ENCODE peak calls at places on chromosomes 3 and 15, in five cellular contexts. J is BE2C; F is cardiac fibroblast; M is SJSA1; G is effector memory CD4-positive, alpha-beta T cell. P is an unnamed sample.

GRCh38 chr3:10547841-10548783 is 42.7 kb upstream of the ATP2B2 start:
- DNase-seq in F (no peak), G (no peak), M (no peak), J (no peak), P (no peak)

GRCh38 chr15:92891533-92892200 is 8.5 kb upstream of the CHD2 start:
- DNase-seq in G (no peak), M (no peak), F (no peak), J (no peak), P (no peak)

GRCh38 chr3:183688869-183689268 is 8.7 kb upstream of the YEATS2 start:
- DNase-seq in M (no peak), F (peak), G (no peak), J (no peak), P (no peak)

GRCh38 chr15:61138151-61138550 is 91.0 kb downstream of the RORA start:
- DNase-seq in M (no peak), G (no peak), J (no peak), F (no peak), P (peak)

GRCh38 chr3:194474675-194475074 is 12.1 kb downstream of the ATP13A3 start:
- DNase-seq in G (no peak), F (no peak), J (no peak), M (no peak), P (no peak)

GRCh38 chr3:194556086-194557056 is 69.6 kb upstream of the ATP13A3 start:
- DNase-seq in M (peak), J (no peak), F (peak), G (no peak), P (no peak)

GRCh38 chr3:139458348-139458747 is 18.0 kb downstream of the RBP2 start:
- DNase-seq in M (no peak), J (no peak), F (no peak), G (no peak), P (no peak)

GRCh38 chr15:101327147-101327740 is 32.2 kb upstream of the SNRPA1 start:
- DNase-seq in J (no peak), G (no peak), F (no peak), M (peak), P (no peak)

GRCh38 chr3:32321095-32321835 is 70.4 kb upstream of the CMTM7 start:
- DNase-seq in M (no peak), G (no peak), J (no peak), F (no peak), P (no peak)

GRCh38 chr3:168156479-168156878 is 60.8 kb upstream of the GOLIM4 start:
- DNase-seq in M (no peak), G (no peak), F (no peak), J (no peak), P (no peak)

GRCh38 chr3:27686642-27687041 is 35.5 kb downstream of the EOMES start:
- DNase-seq in G (no peak), J (no peak), M (no peak), F (peak), P (no peak)

GRCh38 chr3:4235690-4236089 is 67.5 kb upstream of the SETMAR start:
- DNase-seq in F (no peak), M (no peak), G (no peak), J (no peak), P (no peak)

GRCh38 chr3:14363976-14364375 is 38.4 kb upstream of the SLC6A6 start:
- DNase-seq in G (no peak), F (no peak), J (no peak), M (peak), P (no peak)

GRCh38 chr15:96500491-96500890 is 170.0 kb downstream of the NR2F2 start:
- DNase-seq in F (no peak), G (no peak), M (no peak), J (no peak), P (no peak)

GRCh38 chr15:31468911-31469800 is 142.5 kb downstream of the KLF13 start:
- DNase-seq in J (no peak), F (no peak), G (no peak), M (no peak), P (no peak)

GRCh38 chr3:123582315-123582714 is 2.5 kb downstream of the HACD2 start:
- DNase-seq in J (no peak), G (no peak), F (no peak), M (no peak), P (no peak)

GRCh38 chr3:120604784-120605183 is 8.6 kb downstream of the NDUFB4 start:
- DNase-seq in F (no peak), J (no peak), G (no peak), M (no peak), P (no peak)

GRCh38 chr3:17742837-17743659 is 617 bp upstream of the TBC1D5 start:
- DNase-seq in J (no peak), G (no peak), F (no peak), M (peak), P (no peak)

GRCh38 chr3:32816439-32817194 is 1.2 kb upstream of the TRIM71 start:
- DNase-seq in J (peak), M (no peak), F (no peak), G (no peak), P (no peak)

GRCh38 chr15:40217166-40217785 is 21.6 kb upstream of the PAK6 start:
- DNase-seq in J (peak), M (peak), F (peak), G (no peak), P (peak)

GRCh38 chr15:46456431-46456830 is 821.6 kb downstream of the SQOR start:
- DNase-seq in M (no peak), F (no peak), J (no peak), G (no peak), P (no peak)

GRCh38 chr3:77885381-77885780 is 845.5 kb downstream of the ROBO2 start:
- DNase-seq in G (no peak), F (no peak), M (no peak), J (no peak), P (no peak)

GRCh38 chr3:15052335-15053242 is 12.5 kb downstream of the MRPS25 start:
- DNase-seq in F (no peak), G (no peak), M (no peak), J (peak), P (no peak)

GRCh38 chr15:51129513-51130197 is 34.9 kb upstream of the TNFAIP8L3 start:
- DNase-seq in M (no peak), F (no peak), J (no peak), G (no peak), P (no peak)

GRCh38 chr15:68731318-68731897 is 89.3 kb downstream of the ANP32A start:
- DNase-seq in M (no peak), G (no peak), F (no peak), J (no peak), P (no peak)

GRCh38 chr3:14628406-14628805 is 23.2 kb upstream of the CCDC174 start:
- DNase-seq in M (no peak), G (no peak), J (no peak), F (no peak), P (no peak)

GRCh38 chr15:77048135-77048866 is 22.6 kb downstream of the TSPAN3 start:
- DNase-seq in G (no peak), F (peak), J (no peak), M (no peak), P (no peak)

GRCh38 chr3:52124766-52125165 is 29.5 kb downstream of the POC1A start:
- DNase-seq in J (no peak), M (no peak), F (no peak), G (no peak), P (no peak)

GRCh38 chr15:98614681-98615080 is 33.7 kb upstream of the IGF1R start:
- DNase-seq in G (no peak), J (no peak), F (no peak), M (peak), P (no peak)

GRCh38 chr15:50137330-50137761 is 18.3 kb upstream of the ATP8B4 start:
- DNase-seq in G (no peak), F (peak), J (no peak), M (peak), P (peak)

GRCh38 chr3:31116651-31117050 is 222.2 kb upstream of the GADL1 start:
- DNase-seq in F (peak), J (no peak), M (no peak), G (no peak), P (no peak)

GRCh38 chr3:62615258-62615840 is 242.0 kb upstream of the FEZF2 start:
- DNase-seq in J (no peak), F (no peak), G (no peak), M (no peak), P (no peak)

GRCh38 chr15:83206971-83207621 is 527 bp downstream of the HDGFL3 start:
- DNase-seq in G (no peak), F (peak), J (peak), M (peak), P (no peak)

GRCh38 chr15:68770206-68770605 is 50.5 kb downstream of the ANP32A start:
- DNase-seq in M (peak), F (no peak), G (no peak), J (no peak), P (no peak)

GRCh38 chr15:63474810-63475316 is 29.5 kb upstream of the USP3 start:
- DNase-seq in M (no peak), G (no peak), J (no peak), F (no peak), P (no peak)

GRCh38 chr15:94670436-94671034 is 439.2 kb downstream of the MCTP2 start:
- DNase-seq in M (no peak), F (peak), J (no peak), G (no peak), P (no peak)

GRCh38 chr15:51076142-51076897 is 18.4 kb downstream of the TNFAIP8L3 start:
- DNase-seq in J (no peak), M (no peak), F (no peak), G (no peak), P (no peak)

DNA sequence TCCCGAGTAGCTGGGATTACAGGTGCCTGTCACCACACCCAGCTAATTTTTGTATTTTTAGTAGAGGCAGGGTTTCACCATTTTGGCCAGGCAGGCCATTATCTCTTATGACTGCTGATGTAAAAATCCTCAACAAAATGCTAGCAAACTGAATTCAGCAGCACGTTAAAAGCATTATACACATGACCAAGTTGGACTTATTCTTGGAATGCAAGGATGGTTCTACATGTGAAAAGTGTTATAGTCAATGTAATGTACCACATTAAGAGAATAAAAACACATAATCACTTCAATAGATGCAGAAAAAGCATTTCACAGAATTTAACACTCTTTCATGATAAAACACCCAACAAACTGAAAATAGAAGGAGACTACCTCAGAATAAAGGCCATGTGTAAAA is 20.2 kb downstream of the RNF13 start:
- DNase-seq in G (no peak), F (no peak), J (no peak), M (no peak), P (no peak)
- H3K4me3 ChIP-seq in G (no peak), F (no peak), J (no peak), M (no peak), P (no peak)

GRCh38 chr3:116444819-116445290 is 432 bp downstream of the LSAMP start:
- DNase-seq in F (no peak), J (peak), G (no peak), M (no peak), P (no peak)
- H3K4me3 ChIP-seq in F (no peak), J (peak), G (no peak), M (no peak), P (peak)

GRCh38 chr3:141294848-141295247 is 63.2 kb downstream of the PXYLP1 start:
- DNase-seq in M (no peak), F (peak), J (no peak), G (no peak), P (peak)
- H3K4me3 ChIP-seq in M (peak), F (peak), J (no peak), G (peak), P (no peak)

DNA sequence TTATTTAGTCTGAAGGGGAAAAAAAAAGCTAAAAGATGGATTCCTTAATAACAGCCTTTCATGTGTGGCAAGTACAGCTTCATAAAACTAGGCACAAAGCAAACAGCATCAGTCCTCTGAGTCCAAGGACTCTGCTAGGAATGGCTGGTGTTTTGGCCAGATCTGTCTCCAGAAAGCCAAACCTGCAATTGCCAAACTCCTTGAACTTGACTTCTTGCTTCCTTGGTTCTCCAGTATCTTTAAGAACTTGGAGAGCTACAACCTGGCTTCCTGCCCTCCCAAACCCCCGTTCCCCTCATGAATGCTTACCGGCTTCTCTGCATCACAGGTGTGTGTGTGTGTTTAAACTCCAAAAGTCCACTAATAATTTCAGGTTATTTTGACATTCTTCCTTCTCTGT is 1.6 kb upstream of the PLOD2 start:
- DNase-seq in F (no peak), G (no peak), J (no peak), M (no peak), P (no peak)
- H3K4me3 ChIP-seq in F (no peak), G (no peak), J (no peak), M (no peak), P (peak)

GRCh38 chr15:70555713-70556112 is 207.6 kb downstream of the UACA start:
- DNase-seq in J (no peak), G (no peak), M (peak), F (no peak), P (no peak)
- H3K4me3 ChIP-seq in J (no peak), G (no peak), M (no peak), F (no peak), P (no peak)